ENCODE peak calls at places on chromosomes 6 and 20, in seven cellular contexts. U, F, Y, L, E, J and D are unnamed samples.

GRCh38 chr6:10583509-10583908 is 62.4 kb downstream of the GCNT2 start:
- DNase-seq in U (no peak), F (no peak), Y (no peak), L (no peak), E (no peak), J (no peak), D (no peak)

GRCh38 chr6:122798099-122798641 is 9.1 kb downstream of the SMPDL3A start:
- DNase-seq in U (peak; percentile 74), F (peak; percentile 70), Y (no peak), L (no peak), E (no peak), J (peak; percentile 59), D (peak; percentile 92)

GRCh38 chr6:151370509-151371078 is 20.8 kb downstream of the ZBTB2 start:
- DNase-seq in U (peak; percentile 58), F (peak; percentile 68), Y (no peak), L (no peak), E (no peak), J (peak; percentile 29), D (peak; percentile 47)

GRCh38 chr6:135165031-135165430 is 16.1 kb upstream of the MYB start:
- DNase-seq in U (no peak), F (no peak), Y (no peak), L (no peak), E (no peak), J (no peak), D (no peak)

GRCh38 chr6:16432075-16433032 is 194.0 kb downstream of the GMPR start:
- DNase-seq in U (peak; percentile 92), F (peak; percentile 64), Y (no peak), L (no peak), E (no peak), J (no peak), D (peak; percentile 35)

GRCh38 chr20:1005452-1006027 is 3.4 kb upstream of the RSPO4 start:
- DNase-seq in U (no peak), F (no peak), Y (no peak), L (peak; percentile 54), E (no peak), J (peak; percentile 66), D (peak; percentile 24)

GRCh38 chr6:139533573-139534471 is 159.4 kb upstream of the CITED2 start:
- DNase-seq in U (peak; percentile 84), F (no peak), Y (no peak), L (no peak), E (no peak), J (peak; percentile 36), D (peak; percentile 91)

GRCh38 chr6:42175860-42176259 is 2.7 kb downstream of the GUCA1A start:
- DNase-seq in U (no peak), F (no peak), Y (no peak), L (peak; percentile 28), E (no peak), J (peak; percentile 29), D (no peak)

GRCh38 chr20:11807070-11807741 is 110.5 kb upstream of the BTBD3 start:
- DNase-seq in U (peak; percentile 94), F (peak; percentile 33), Y (no peak), L (no peak), E (no peak), J (peak; percentile 30), D (peak; percentile 84)

GRCh38 chr20:21019831-21020655 is 86.1 kb downstream of the LINC00237 start:
- DNase-seq in U (no peak), F (no peak), Y (no peak), L (no peak), E (no peak), J (no peak), D (no peak)

GRCh38 chr6:370555-370954 is 21.0 kb upstream of the IRF4 start:
- DNase-seq in U (no peak), F (no peak), Y (no peak), L (no peak), E (no peak), J (no peak), D (no peak)

GRCh38 chr6:157975456-157975855 is 6.2 kb upstream of the SYNJ2 start:
- DNase-seq in U (no peak), F (no peak), Y (no peak), L (no peak), E (no peak), J (no peak), D (no peak)

GRCh38 chr6:130840050-130840449 is 12.8 kb downstream of the SMLR1 start:
- DNase-seq in U (no peak), F (no peak), Y (no peak), L (no peak), E (no peak), J (no peak), D (no peak)

GRCh38 chr6:166338854-166339253 is 3.5 kb downstream of the SFT2D1 start:
- DNase-seq in U (no peak), F (no peak), Y (no peak), L (no peak), E (no peak), J (no peak), D (no peak)

GRCh38 chr6:25961619-25962367 is 809 bp upstream of the TRIM38 start:
- DNase-seq in U (peak; percentile 15), F (peak; percentile 9), Y (peak; percentile 27), L (peak; percentile 27), E (no peak), J (peak; percentile 5), D (peak; percentile 13)

GRCh38 chr6:134317471-134318131 is at the start of gene SGK1:
- DNase-seq in U (peak; percentile 62), F (peak; percentile 61), Y (peak; percentile 71), L (no peak), E (no peak), J (peak; percentile 18), D (peak; percentile 48)

GRCh38 chr6:144673807-144674206 is 388.7 kb downstream of the UTRN start:
- DNase-seq in U (no peak), F (no peak), Y (no peak), L (no peak), E (no peak), J (no peak), D (no peak)

GRCh38 chr6:169960003-169960344 is 208.6 kb downstream of the ERMARD start:
- DNase-seq in U (no peak), F (no peak), Y (no peak), L (peak; percentile 38), E (no peak), J (no peak), D (no peak)

GRCh38 chr6:30682181-30683117 is 4.0 kb downstream of the PPP1R18 start:
- DNase-seq in U (peak; percentile 82), F (peak; percentile 88), Y (peak; percentile 74), L (peak; percentile 98), E (peak; percentile 89), J (peak; percentile 55), D (peak; percentile 89)

GRCh38 chr6:134938896-134939295 is 11.0 kb downstream of the ALDH8A1 start:
- DNase-seq in U (no peak), F (no peak), Y (no peak), L (no peak), E (no peak), J (no peak), D (no peak)

GRCh38 chr6:79702701-79703100 is 71.6 kb downstream of the SH3BGRL2 start:
- DNase-seq in U (no peak), F (no peak), Y (no peak), L (no peak), E (no peak), J (no peak), D (no peak)

GRCh38 chr6:85278456-85279035 is 171.3 kb upstream of the NT5E start:
- DNase-seq in U (no peak), F (no peak), Y (no peak), L (no peak), E (no peak), J (no peak), D (no peak)

GRCh38 chr6:1767481-1768246 is 157.9 kb downstream of the FOXC1 start:
- DNase-seq in U (peak; percentile 73), F (no peak), Y (no peak), L (no peak), E (peak; percentile 71), J (peak; percentile 2), D (peak; percentile 79)

GRCh38 chr6:83057705-83058321 is 7.8 kb downstream of the UBE3D start:
- DNase-seq in U (peak; percentile 64), F (peak; percentile 48), Y (no peak), L (peak; percentile 63), E (no peak), J (peak; percentile 45), D (peak; percentile 56)

GRCh38 chr6:14467591-14467990 is 350.0 kb downstream of the CD83 start:
- DNase-seq in U (peak; percentile 67), F (no peak), Y (no peak), L (no peak), E (no peak), J (no peak), D (peak; percentile 67)

GRCh38 chr20:60959971-60960370 is 292.1 kb upstream of the CDH4 start:
- DNase-seq in U (no peak), F (no peak), Y (no peak), L (no peak), E (no peak), J (no peak), D (no peak)

GRCh38 chr20:5552154-5552553 is 198.0 kb upstream of the SHLD1 start:
- DNase-seq in U (no peak), F (no peak), Y (no peak), L (no peak), E (no peak), J (peak; percentile 17), D (no peak)

GRCh38 chr6:156060013-156060412 is 604.4 kb upstream of the NOX3 start:
- DNase-seq in U (no peak), F (no peak), Y (no peak), L (peak; percentile 17), E (no peak), J (no peak), D (no peak)

GRCh38 chr6:44102527-44102926 is 24.7 kb downstream of the MRPL14 start:
- DNase-seq in U (no peak), F (no peak), Y (no peak), L (no peak), E (no peak), J (no peak), D (no peak)

GRCh38 chr6:142845143-142845571 is 99.8 kb downstream of the HIVEP2 start:
- DNase-seq in U (peak; percentile 12), F (no peak), Y (no peak), L (peak; percentile 36), E (no peak), J (no peak), D (no peak)
- H3K4me3 ChIP-seq in U (no peak overlapping the region), F (no peak overlapping the region), Y (no peak overlapping the region), L (peak overlapping the region; percentile 30), E (peak overlapping the region; percentile 42), J (peak overlapping the region; percentile 33), D (no peak overlapping the region)

GRCh38 chr6:28769626-28770402 is 154.0 kb downstream of the TRIM27 start:
- DNase-seq in U (peak; percentile 26), F (peak; percentile 5), Y (no peak), L (peak; percentile 46), E (no peak), J (peak; percentile 61), D (peak; percentile 69)
- TF ChIP-seq CTCF in U (no peak), F (no peak), Y (no peak), L (no peak), E (no peak), J (peak; percentile 15), D (peak; percentile 26)

DNA sequence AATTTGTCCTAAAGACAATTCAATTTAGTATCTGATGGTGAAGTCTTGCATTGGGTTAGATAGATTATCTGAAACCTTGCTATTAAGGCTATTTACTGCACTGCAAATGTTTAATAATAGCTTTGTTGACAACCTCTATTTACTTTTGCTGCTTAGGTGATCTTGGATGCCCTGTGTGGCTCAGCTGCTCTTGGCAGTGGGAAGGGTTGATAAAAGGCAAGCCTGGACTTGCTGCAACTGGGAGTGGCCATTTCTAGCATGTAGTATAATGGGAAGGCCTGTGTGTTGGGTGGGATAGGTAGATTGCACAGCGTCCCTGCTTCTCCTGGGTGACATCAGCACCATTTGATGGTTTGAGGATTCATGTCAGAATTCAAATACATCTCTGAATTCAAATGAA is 49.1 kb downstream of the ARMC2 start:
- DNase-seq in U (peak; percentile 63), F (no peak), Y (no peak), L (no peak), E (peak; percentile 62), J (peak; percentile 54), D (peak; percentile 56)
- H3K4me3 ChIP-seq in U (no peak overlapping the region), F (no peak overlapping the region), Y (no peak overlapping the region), L (no peak overlapping the region), E (no peak overlapping the region), J (no peak overlapping the region), D (no peak overlapping the region)

GRCh38 chr20:23782366-23782983 is 31.7 kb upstream of the CST1 start:
- DNase-seq in U (peak; percentile 25), F (peak; percentile 26), Y (no peak), L (peak; percentile 54), E (no peak), J (peak; percentile 48), D (peak; percentile 38)
- TF ChIP-seq CTCF in U (peak; percentile 66), F (peak; percentile 34), Y (no peak), L (peak; percentile 91), E (peak; percentile 54), J (peak; percentile 49), D (peak; percentile 59)